ENCODE peak calls at places on chromosomes 5 and 9, in seven cellular contexts. One of them, this sample, is unnamed.

GRCh38 chr5:42858709-42859108 is 47.0 kb upstream of the SELENOP start:
- ATAC-seq in activated B cell treated with CpG ODN at 0.5 μM for 24 hours: no peak
- ATAC-seq in PC-3: no peak
- ATAC-seq in gastroesophageal sphincter: peak
- ATAC-seq in activated CD8-positive, alpha-beta memory T cell treated with anti-CD3 and anti-CD28 coated beads, Interleukin-2, amount 10 ng/mL, durations not matched to agents 7 days and 5 days: no peak
- ATAC-seq in heart left ventricle: no peak
- ATAC-seq in aorta: peak
- ATAC-seq in this sample: no peak

GRCh38 chr5:113572716-113573115 is 59.2 kb downstream of the YTHDC2 start:
- ATAC-seq in activated CD8-positive, alpha-beta memory T cell treated with anti-CD3 and anti-CD28 coated beads, Interleukin-2, amount 10 ng/mL, durations not matched to agents 7 days and 5 days: no peak
- ATAC-seq in gastroesophageal sphincter: no peak
- ATAC-seq in heart left ventricle: no peak
- ATAC-seq in activated B cell treated with CpG ODN at 0.5 μM for 24 hours: no peak
- ATAC-seq in PC-3: no peak
- ATAC-seq in aorta: no peak
- ATAC-seq in this sample: no peak

GRCh38 chr5:37576496-37576895 is 197.4 kb downstream of the WDR70 start:
- ATAC-seq in activated B cell treated with CpG ODN at 0.5 μM for 24 hours: no peak
- ATAC-seq in gastroesophageal sphincter: no peak
- ATAC-seq in heart left ventricle: no peak
- ATAC-seq in aorta: no peak
- ATAC-seq in PC-3: no peak
- ATAC-seq in activated CD8-positive, alpha-beta memory T cell treated with anti-CD3 and anti-CD28 coated beads, Interleukin-2, amount 10 ng/mL, durations not matched to agents 7 days and 5 days: no peak
- ATAC-seq in this sample: no peak

GRCh38 chr9:97773723-97774122 is 76.6 kb upstream of the XPA start:
- ATAC-seq in activated CD8-positive, alpha-beta memory T cell treated with anti-CD3 and anti-CD28 coated beads, Interleukin-2, amount 10 ng/mL, durations not matched to agents 7 days and 5 days: no peak
- ATAC-seq in heart left ventricle: no peak
- ATAC-seq in aorta: no peak
- ATAC-seq in gastroesophageal sphincter: no peak
- ATAC-seq in PC-3: peak
- ATAC-seq in activated B cell treated with CpG ODN at 0.5 μM for 24 hours: no peak
- ATAC-seq in this sample: no peak

GRCh38 chr5:142795246-142795645 is 25.1 kb downstream of the ARHGAP26 start:
- ATAC-seq in gastroesophageal sphincter: peak
- ATAC-seq in heart left ventricle: no peak
- ATAC-seq in aorta: no peak
- ATAC-seq in activated CD8-positive, alpha-beta memory T cell treated with anti-CD3 and anti-CD28 coated beads, Interleukin-2, amount 10 ng/mL, durations not matched to agents 7 days and 5 days: no peak
- ATAC-seq in activated B cell treated with CpG ODN at 0.5 μM for 24 hours: peak
- ATAC-seq in PC-3: no peak
- ATAC-seq in this sample: no peak

GRCh38 chr9:14331120-14331519 is 17.2 kb upstream of the NFIB start:
- ATAC-seq in PC-3: no peak
- ATAC-seq in activated B cell treated with CpG ODN at 0.5 μM for 24 hours: no peak
- ATAC-seq in aorta: no peak
- ATAC-seq in activated CD8-positive, alpha-beta memory T cell treated with anti-CD3 and anti-CD28 coated beads, Interleukin-2, amount 10 ng/mL, durations not matched to agents 7 days and 5 days: no peak
- ATAC-seq in heart left ventricle: no peak
- ATAC-seq in gastroesophageal sphincter: no peak
- ATAC-seq in this sample: no peak

GRCh38 chr5:10793785-10794184 is 32.8 kb upstream of the DAP start:
- ATAC-seq in aorta: no peak
- ATAC-seq in activated CD8-positive, alpha-beta memory T cell treated with anti-CD3 and anti-CD28 coated beads, Interleukin-2, amount 10 ng/mL, durations not matched to agents 7 days and 5 days: no peak
- ATAC-seq in activated B cell treated with CpG ODN at 0.5 μM for 24 hours: no peak
- ATAC-seq in heart left ventricle: no peak
- ATAC-seq in PC-3: no peak
- ATAC-seq in gastroesophageal sphincter: no peak
- ATAC-seq in this sample: no peak

GRCh38 chr5:126857472-126858410 is 80.8 kb downstream of the LMNB1 start:
- ATAC-seq in heart left ventricle: peak
- ATAC-seq in activated B cell treated with CpG ODN at 0.5 μM for 24 hours: no peak
- ATAC-seq in activated CD8-positive, alpha-beta memory T cell treated with anti-CD3 and anti-CD28 coated beads, Interleukin-2, amount 10 ng/mL, durations not matched to agents 7 days and 5 days: no peak
- ATAC-seq in aorta: no peak
- ATAC-seq in PC-3: no peak
- ATAC-seq in gastroesophageal sphincter: peak
- ATAC-seq in this sample: no peak

GRCh38 chr5:7745882-7746735 is 104.8 kb downstream of the CFAP90 start:
- ATAC-seq in heart left ventricle: no peak
- ATAC-seq in activated CD8-positive, alpha-beta memory T cell treated with anti-CD3 and anti-CD28 coated beads, Interleukin-2, amount 10 ng/mL, durations not matched to agents 7 days and 5 days: no peak
- ATAC-seq in activated B cell treated with CpG ODN at 0.5 μM for 24 hours: no peak
- ATAC-seq in gastroesophageal sphincter: peak
- ATAC-seq in aorta: no peak
- ATAC-seq in PC-3: peak
- ATAC-seq in this sample: no peak

GRCh38 chr5:78698218-78698751 is 49.7 kb upstream of the LHFPL2 start:
- ATAC-seq in heart left ventricle: peak
- ATAC-seq in activated CD8-positive, alpha-beta memory T cell treated with anti-CD3 and anti-CD28 coated beads, Interleukin-2, amount 10 ng/mL, durations not matched to agents 7 days and 5 days: no peak
- ATAC-seq in PC-3: no peak
- ATAC-seq in gastroesophageal sphincter: peak
- ATAC-seq in activated B cell treated with CpG ODN at 0.5 μM for 24 hours: no peak
- ATAC-seq in aorta: peak
- ATAC-seq in this sample: no peak

GRCh38 chr5:135203593-135204036 is 169.6 kb upstream of the PITX1 start:
- ATAC-seq in activated CD8-positive, alpha-beta memory T cell treated with anti-CD3 and anti-CD28 coated beads, Interleukin-2, amount 10 ng/mL, durations not matched to agents 7 days and 5 days: no peak
- ATAC-seq in aorta: no peak
- ATAC-seq in PC-3: peak
- ATAC-seq in heart left ventricle: no peak
- ATAC-seq in activated B cell treated with CpG ODN at 0.5 μM for 24 hours: no peak
- ATAC-seq in gastroesophageal sphincter: no peak
- ATAC-seq in this sample: no peak

GRCh38 chr5:72066658-72067057 is 40.6 kb upstream of the MAP1B start:
- ATAC-seq in activated CD8-positive, alpha-beta memory T cell treated with anti-CD3 and anti-CD28 coated beads, Interleukin-2, amount 10 ng/mL, durations not matched to agents 7 days and 5 days: no peak
- ATAC-seq in activated B cell treated with CpG ODN at 0.5 μM for 24 hours: no peak
- ATAC-seq in gastroesophageal sphincter: no peak
- ATAC-seq in PC-3: peak
- ATAC-seq in heart left ventricle: no peak
- ATAC-seq in aorta: no peak
- ATAC-seq in this sample: no peak

This sample was measured in activated T-helper 17 cell treated with anti-CD3 and anti-CD28 coated beads, Interleukin-2, amount 50 U/mL, for 72 hours.